ENCODE peak calls at places on chromosomes 7 and 10, in nine cellular contexts. G, Q, R, B, D, T, E, J and Y are unnamed samples.

GRCh38 chr7:119903090-119903489 is 369.9 kb upstream of the KCND2 start:
- DNase-seq in G (no peak), Q (no peak), R (no peak), B (no peak), D (no peak), T (no peak), E (no peak), J (no peak), Y (no peak)

GRCh38 chr10:934746-935406 is 3.4 kb upstream of the LARP4B start:
- DNase-seq in G (no peak), Q (no peak), R (no peak), B (no peak), D (no peak), T (no peak), E (no peak), J (no peak), Y (no peak)

GRCh38 chr10:100562008-100562672 is 26.4 kb downstream of the HIF1AN start:
- DNase-seq in G (peak; percentile 79), Q (no peak), R (peak; percentile 39), B (peak; percentile 79), D (peak; percentile 86), T (no peak), E (peak; percentile 66), J (peak; percentile 5), Y (peak; percentile 80)

GRCh38 chr10:660413-660979 is 29.0 kb downstream of the DIP2C start:
- DNase-seq in G (no peak), Q (no peak), R (no peak), B (no peak), D (no peak), T (no peak), E (no peak), J (no peak), Y (no peak)

GRCh38 chr10:117568226-117568625 is 25.7 kb downstream of the EMX2 start:
- DNase-seq in G (no peak), Q (no peak), R (no peak), B (no peak), D (no peak), T (no peak), E (no peak), J (no peak), Y (no peak)

GRCh38 chr10:61779950-61780659 is 117.4 kb downstream of the CABCOCO1 start:
- DNase-seq in G (peak; percentile 31), Q (no peak), R (no peak), B (peak; percentile 51), D (no peak), T (no peak), E (no peak), J (no peak), Y (peak; percentile 93)

GRCh38 chr7:155222578-155222977 is 75.1 kb upstream of the INSIG1 start:
- DNase-seq in G (no peak), Q (no peak), R (no peak), B (no peak), D (no peak), T (no peak), E (no peak), J (no peak), Y (no peak)

GRCh38 chr10:12596055-12596576 is 246.8 kb downstream of the CAMK1D start:
- DNase-seq in G (no peak), Q (no peak), R (no peak), B (no peak), D (no peak), T (no peak), E (no peak), J (no peak), Y (no peak)

GRCh38 chr10:75972494-75973276 is 541.3 kb downstream of the LRMDA start:
- DNase-seq in G (no peak), Q (peak; percentile 2), R (peak; percentile 18), B (no peak), D (no peak), T (peak; percentile 76), E (no peak), J (peak; percentile 7), Y (peak; percentile 0)

GRCh38 chr10:33249137-33249536 is 85.3 kb downstream of the NRP1 start:
- DNase-seq in G (no peak), Q (no peak), R (no peak), B (no peak), D (no peak), T (no peak), E (no peak), J (no peak), Y (peak; percentile 61)

GRCh38 chr10:131838921-131839320 is 61.9 kb upstream of the PPP2R2D start:
- DNase-seq in G (no peak), Q (no peak), R (no peak), B (peak; percentile 14), D (no peak), T (no peak), E (peak; percentile 2), J (no peak), Y (no peak)

GRCh38 chr7:138729444-138729843 is 28.3 kb upstream of the SVOPL start:
- DNase-seq in G (no peak), Q (no peak), R (no peak), B (no peak), D (no peak), T (no peak), E (no peak), J (no peak), Y (no peak)

GRCh38 chr10:77919713-77920108 is 6.8 kb downstream of the DLG5 start:
- DNase-seq in G (no peak), Q (no peak), R (no peak), B (no peak), D (no peak), T (no peak), E (no peak), J (no peak), Y (no peak)

GRCh38 chr7:82598958-82599357 is 155.4 kb upstream of the CACNA2D1 start:
- DNase-seq in G (no peak), Q (no peak), R (no peak), B (no peak), D (no peak), T (no peak), E (no peak), J (no peak), Y (peak; percentile 75)

GRCh38 chr7:45070254-45070642 is 18.5 kb downstream of the NACAD start:
- DNase-seq in G (no peak), Q (no peak), R (no peak), B (no peak), D (no peak), T (no peak), E (no peak), J (no peak), Y (no peak)

GRCh38 chr10:33327750-33328149 is 6.7 kb downstream of the NRP1 start:
- DNase-seq in G (no peak), Q (no peak), R (no peak), B (no peak), D (no peak), T (no peak), E (no peak), J (no peak), Y (peak; percentile 59)

GRCh38 chr7:70828366-70828765 is 303.6 kb upstream of the GALNT17 start:
- DNase-seq in G (no peak), Q (no peak), R (no peak), B (no peak), D (no peak), T (no peak), E (no peak), J (no peak), Y (no peak)

GRCh38 chr10:122490786-122491680 is 29.7 kb downstream of the HTRA1 start:
- DNase-seq in G (peak; percentile 63), Q (no peak), R (no peak), B (no peak), D (no peak), T (no peak), E (no peak), J (no peak), Y (no peak)

GRCh38 chr10:8114741-8115340 is 60.4 kb downstream of the GATA3 start:
- DNase-seq in G (no peak), Q (no peak), R (no peak), B (no peak), D (no peak), T (no peak), E (no peak), J (no peak), Y (no peak)